ENCODE peak calls at places on chromosomes 4 and X, in ten cellular contexts. V, Y, Q, U, B, M, K, O, P and F are unnamed samples.

GRCh38 chr4:52750819-52751348 is 341 bp downstream of the ERVMER34-1 start:
- DNase-seq in V (no peak), Y (peak; percentile 7), Q (peak; percentile 31), U (peak; percentile 7), B (no peak), M (peak; percentile 8), K (peak; percentile 2), O (no peak), P (no peak), F (no peak)

GRCh38 chrX:149540133-149540620 is 635 bp upstream of the EOLA1 start:
- DNase-seq in V (no peak), Y (peak; percentile 87), Q (peak; percentile 82), U (peak; percentile 80), B (peak; percentile 92), M (peak; percentile 87), K (peak; percentile 94), O (peak; percentile 93), P (peak; percentile 82), F (peak; percentile 88)

GRCh38 chr4:56531149-56531770 is 25.7 kb downstream of the ARL9 start:
- DNase-seq in V (no peak), Y (no peak), Q (no peak), U (no peak), B (no peak), M (no peak), K (no peak), O (no peak), P (no peak), F (no peak)

GRCh38 chr4:47526281-47526680 is 41.2 kb downstream of the ATP10D start:
- DNase-seq in V (no peak), Y (no peak), Q (no peak), U (peak; percentile 84), B (peak; percentile 69), M (no peak), K (no peak), O (no peak), P (no peak), F (no peak)

GRCh38 chr4:4673070-4673469 is 131.2 kb upstream of the STX18 start:
- DNase-seq in V (no peak), Y (peak; percentile 98), Q (peak; percentile 28), U (peak; percentile 51), B (peak; percentile 52), M (no peak), K (no peak), O (no peak), P (no peak), F (peak; percentile 63)

GRCh38 chr4:170465434-170465833 is 375.7 kb upstream of the AADAT start:
- DNase-seq in V (no peak), Y (no peak), Q (no peak), U (no peak), B (no peak), M (no peak), K (no peak), O (no peak), P (no peak), F (peak; percentile 15)

GRCh38 chr4:185480016-185480732 is 8.6 kb upstream of the CCDC110 start:
- DNase-seq in V (no peak), Y (no peak), Q (no peak), U (no peak), B (no peak), M (no peak), K (no peak), O (no peak), P (no peak), F (no peak)

GRCh38 chrX:74537011-74537390 is 77.4 kb downstream of the RLIM start:
- DNase-seq in V (no peak), Y (peak; percentile 11), Q (peak; percentile 5), U (peak; percentile 38), B (peak; percentile 54), M (no peak), K (no peak), O (peak; percentile 16), P (no peak), F (peak; percentile 11)

GRCh38 chr4:1241936-1242505 is 6.9 kb downstream of the CTBP1 start:
- DNase-seq in V (no peak), Y (no peak), Q (no peak), U (no peak), B (no peak), M (no peak), K (no peak), O (peak; percentile 12), P (no peak), F (no peak)

GRCh38 chr4:1593881-1594345 is 90.2 kb downstream of the FAM53A start:
- DNase-seq in V (no peak), Y (no peak), Q (no peak), U (no peak), B (no peak), M (no peak), K (no peak), O (no peak), P (no peak), F (peak; percentile 33)

GRCh38 chr4:150235795-150236385 is 157.6 kb downstream of the DCLK2 start:
- DNase-seq in V (no peak), Y (no peak), Q (no peak), U (peak; percentile 76), B (peak; percentile 86), M (no peak), K (no peak), O (no peak), P (no peak), F (no peak)

GRCh38 chr4:13907255-13907751 is 279.8 kb upstream of the BOD1L1 start:
- DNase-seq in V (peak; percentile 88), Y (no peak), Q (no peak), U (peak; percentile 99), B (peak; percentile 98), M (no peak), K (no peak), O (no peak), P (no peak), F (no peak)

GRCh38 chr4:87679449-87680169 is 29.5 kb downstream of the DMP1 start:
- DNase-seq in V (peak; percentile 18), Y (peak; percentile 49), Q (peak; percentile 63), U (peak; percentile 47), B (peak; percentile 71), M (peak; percentile 8), K (peak; percentile 75), O (peak; percentile 36), P (no peak), F (peak; percentile 57)

GRCh38 chrX:101685923-101686322 is 26.3 kb upstream of the ARMCX2 start:
- DNase-seq in V (no peak), Y (no peak), Q (no peak), U (peak; percentile 33), B (peak; percentile 21), M (no peak), K (no peak), O (no peak), P (no peak), F (no peak)

GRCh38 chr4:146834263-146835034 is 111.2 kb downstream of the TTC29 start:
- DNase-seq in V (no peak), Y (no peak), Q (no peak), U (no peak), B (no peak), M (no peak), K (no peak), O (no peak), P (no peak), F (no peak)